ENCODE peak calls at places on chromosomes 4 and X, in nine cellular contexts. N is right atrium auricular region, H is left ventricle myocardium inferior, V is SJSA1, L is psoas muscle, Y is colonic mucosa, F is mesenchymal stem cell, G is stomach, R is GM23248. X is an unnamed sample. For H3K27me3 and H3K4me1, the result is how much of the 10 kb centered on the place peaks cover.

GRCh38 chrX:16558489-16558888 is 91.5 kb upstream of the S100G start:
- DNase-seq in N (no peak), H (no peak), V (no peak), L (no peak), Y (no peak), F (no peak), G (no peak), R (no peak), X (no peak)

GRCh38 chrX:49177873-49178480 is 6.3 kb downstream of the PLP2 start:
- DNase-seq in N (no peak), H (no peak), V (no peak), L (no peak), Y (no peak), F (no peak), G (no peak), R (no peak), X (no peak)

GRCh38 chr4:145545538-145546224 is 64.0 kb downstream of the SMAD1 start:
- DNase-seq in N (no peak), H (no peak), V (no peak), L (no peak), Y (peak), F (peak), G (peak), R (peak), X (no peak)

GRCh38 chr4:174324725-174325124 is 41.0 kb downstream of the CEP44 start:
- DNase-seq in N (no peak), H (no peak), V (no peak), L (no peak), Y (no peak), F (no peak), G (no peak), R (peak), X (no peak)

GRCh38 chrX:118862086-118862485 is 38.5 kb downstream of the ZCCHC12 start:
- DNase-seq in N (no peak), H (no peak), V (no peak), L (no peak), Y (no peak), F (no peak), G (no peak), R (no peak), X (no peak)

GRCh38 chr4:24702266-24702665 is 93.1 kb upstream of the SOD3 start:
- DNase-seq in N (no peak), H (no peak), V (no peak), L (no peak), Y (no peak), F (no peak), G (no peak), R (no peak), X (no peak)

GRCh38 chr4:83074086-83074704 is 39.2 kb downstream of the COPS4 start:
- DNase-seq in N (no peak), H (no peak), V (peak), L (no peak), Y (peak), F (peak), G (no peak), R (peak), X (no peak)

GRCh38 chr4:153223418-153223792 is 19.2 kb downstream of the TRIM2 start:
- DNase-seq in N (no peak), H (no peak), V (no peak), L (no peak), Y (no peak), F (no peak), G (no peak), R (peak), X (no peak)

GRCh38 chr4:88674989-88675388 is 22.6 kb downstream of the NAP1L5 start:
- DNase-seq in N (no peak), H (no peak), V (no peak), L (no peak), Y (no peak), F (peak), G (no peak), R (peak), X (no peak)

GRCh38 chrX:123830309-123830708 is 29.5 kb upstream of the XIAP start:
- DNase-seq in N (no peak), H (no peak), V (no peak), L (no peak), Y (peak), F (no peak), G (peak), R (no peak), X (no peak)

GRCh38 chr4:139099366-139099982 is 77.5 kb downstream of the ELF2 start:
- DNase-seq in N (no peak), H (peak), V (peak), L (peak), Y (peak), F (peak), G (peak), R (peak), X (no peak)

GRCh38 chrX:151974336-151975227 is at the start of gene GABRE:
- DNase-seq in N (no peak), H (peak), V (peak), L (peak), Y (peak), F (peak), G (peak), R (peak), X (no peak)

GRCh38 chr4:179662522-179662921 is 2220.3 kb upstream of the AGA start:
- DNase-seq in N (no peak), H (no peak), V (no peak), L (no peak), Y (no peak), F (no peak), G (no peak), R (no peak), X (no peak)

GRCh38 chr4:160038560-160038959 is 935.7 kb downstream of the RAPGEF2 start:
- DNase-seq in N (no peak), H (no peak), V (no peak), L (no peak), Y (no peak), F (no peak), G (no peak), R (no peak), X (no peak)

GRCh38 chr4:159298502-159298901 is 195.6 kb downstream of the RAPGEF2 start:
- DNase-seq in N (no peak), H (no peak), V (no peak), L (no peak), Y (no peak), F (peak), G (no peak), R (peak), X (no peak)

GRCh38 chrX:133335027-133335426 is 80.3 kb downstream of the GPC4 start:
- DNase-seq in N (no peak), H (no peak), V (no peak), L (no peak), Y (peak), F (peak), G (no peak), R (peak), X (no peak)

GRCh38 chr4:83906561-83906960 is 370.7 kb downstream of the GPAT3 start:
- DNase-seq in N (no peak), H (no peak), V (no peak), L (no peak), Y (no peak), F (no peak), G (no peak), R (peak), X (no peak)

GRCh38 chrX:27917713-27918500 is 63.3 kb downstream of the DCAF8L1 start:
- DNase-seq in N (no peak), H (no peak), V (no peak), L (no peak), Y (no peak), F (no peak), G (no peak), R (no peak), X (no peak)

GRCh38 chrX:27924261-27924660 is 57.0 kb downstream of the DCAF8L1 start:
- DNase-seq in N (no peak), H (no peak), V (no peak), L (no peak), Y (no peak), F (no peak), G (no peak), R (no peak), X (no peak)

GRCh38 chrX:27924718-27925117 is 56.5 kb downstream of the DCAF8L1 start:
- DNase-seq in N (no peak), H (no peak), V (no peak), L (no peak), Y (no peak), F (no peak), G (no peak), R (no peak), X (no peak)

GRCh38 chrX:27915617-27916016 is 65.6 kb downstream of the DCAF8L1 start:
- DNase-seq in N (no peak), H (no peak), V (no peak), L (no peak), Y (no peak), F (peak), G (no peak), R (no peak), X (no peak)

DNA sequence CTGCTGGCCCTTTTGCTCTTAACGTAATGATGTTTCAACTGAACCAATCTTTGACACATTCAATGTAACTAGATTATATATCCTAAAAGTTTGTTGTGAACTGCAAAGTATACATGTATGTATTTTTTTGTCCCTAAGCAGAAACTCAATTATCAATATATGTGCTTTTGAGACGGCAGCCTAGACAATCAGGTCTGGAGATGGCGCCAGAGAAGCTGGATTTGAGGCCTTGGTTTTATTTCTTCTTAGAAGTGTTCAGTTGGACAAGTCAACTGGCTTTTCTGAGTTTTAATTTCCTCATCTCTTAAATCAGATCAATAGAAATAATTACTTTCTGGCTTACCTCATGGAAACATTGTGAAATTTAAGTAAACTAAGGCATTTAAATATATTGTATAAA is 62.5 kb downstream of the DCAF8L1 start:
- DNase-seq in N (no peak), H (no peak), V (no peak), L (no peak), Y (peak), F (peak), G (no peak), R (no peak), X (no peak)
- H3K27me3 ChIP-seq in N (under half), H (under half), V (under half), L (under half), Y (under half), F (under half), G (under half), R (under half), X (under half)

GRCh38 chrX:13694983-13695382 is 6.1 kb downstream of the RAB9A start:
- DNase-seq in N (no peak), H (no peak), V (no peak), L (no peak), Y (no peak), F (no peak), G (no peak), R (no peak), X (no peak)
- H3K4me1 ChIP-seq in N (under half), H (half or more), V (under half), L (under half), Y (under half), F (under half), G (half or more), R (under half), X (half or more)

DNA sequence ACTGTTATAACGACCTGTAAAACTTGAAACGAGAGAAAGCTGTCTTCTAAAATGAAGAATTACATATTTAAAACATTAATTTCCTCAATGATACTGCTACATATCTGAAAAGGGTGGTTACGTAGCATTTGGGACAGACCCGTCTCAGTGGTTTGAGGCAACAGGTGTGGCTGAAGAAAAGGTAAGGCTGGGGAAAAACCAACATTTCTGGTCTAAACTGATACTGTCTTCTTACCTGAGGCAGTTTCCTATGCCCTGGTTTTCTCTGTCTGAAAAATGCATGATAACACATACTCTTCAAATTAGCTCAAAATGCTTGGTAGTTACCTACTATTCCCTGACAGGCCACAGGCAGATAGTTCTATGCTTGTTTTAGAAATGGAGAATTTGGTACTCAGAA is 30.4 kb downstream of the PLS3 start:
- DNase-seq in N (no peak), H (no peak), V (no peak), L (no peak), Y (no peak), F (no peak), G (no peak), R (no peak), X (no peak)
- H3K27me3 ChIP-seq in N (under half), H (under half), V (under half), L (under half), Y (under half), F (under half), G (under half), R (under half), X (under half)

DNA sequence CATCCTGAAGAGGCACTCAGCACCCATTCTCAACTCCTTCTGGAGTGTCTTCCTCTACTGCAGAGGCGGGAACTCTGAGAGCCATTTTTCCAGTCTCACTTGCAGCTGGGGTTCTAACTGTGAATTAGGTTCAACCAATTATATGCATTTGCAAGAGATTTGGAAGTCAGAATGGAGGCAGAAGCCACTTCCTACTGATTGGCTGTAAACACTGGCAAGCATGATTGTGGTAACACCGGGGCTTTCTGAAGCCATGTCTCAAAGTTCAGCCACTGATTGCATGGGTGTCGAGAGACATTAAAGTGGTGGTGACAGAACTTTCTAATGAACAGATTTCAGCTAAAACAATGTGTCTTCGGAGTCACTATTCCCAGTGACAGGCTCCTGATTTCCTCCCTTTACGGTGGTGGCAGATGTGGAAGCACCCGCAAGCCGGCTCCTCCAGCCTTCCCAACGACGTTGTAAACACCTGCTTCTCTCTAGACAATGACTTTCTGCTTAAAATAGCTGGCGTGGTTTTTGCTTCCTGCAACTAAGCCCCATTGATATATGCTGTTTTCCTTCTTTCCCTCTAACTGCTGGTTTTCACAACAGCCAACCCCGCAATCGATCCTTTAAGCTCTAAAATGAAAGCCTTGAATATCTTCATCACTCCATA is 92.0 kb downstream of the IRF2 start:
- DNase-seq in N (no peak), H (no peak), V (no peak), L (no peak), Y (peak), F (peak), G (no peak), R (no peak), X (no peak)
- H3K4me1 ChIP-seq in N (under half), H (half or more), V (half or more), L (half or more), Y (under half), F (under half), G (half or more), R (under half), X (under half)

DNA sequence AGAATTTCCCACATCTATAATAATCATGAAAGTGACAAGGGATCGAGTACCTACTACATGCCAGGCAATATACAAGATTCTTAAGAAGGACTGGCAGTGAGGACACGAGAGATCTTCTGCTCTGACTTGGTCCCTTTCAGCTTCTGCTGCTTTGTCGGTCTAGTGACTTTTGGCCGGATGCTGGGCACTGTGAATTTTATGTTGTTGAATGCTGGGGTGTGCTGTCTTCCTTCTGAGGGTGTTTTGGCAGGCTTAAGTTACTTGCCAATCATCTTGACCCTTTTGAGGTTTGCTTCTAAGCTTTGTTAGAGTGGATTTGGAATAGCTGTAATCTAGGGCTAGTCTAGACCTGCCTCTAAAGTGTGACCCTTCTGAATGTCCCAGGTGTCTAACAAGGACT is 23.5 kb downstream of the NAT8L start:
- DNase-seq in N (no peak), H (no peak), V (no peak), L (no peak), Y (no peak), F (no peak), G (no peak), R (no peak), X (no peak)
- H3K27me3 ChIP-seq in N (under half), H (under half), V (under half), L (under half), Y (under half), F (under half), G (under half), R (under half), X (under half)

GRCh38 chr4:169147217-169147616 is 123.5 kb downstream of the SH3RF1 start:
- DNase-seq in N (no peak), H (no peak), V (no peak), L (no peak), Y (no peak), F (peak), G (no peak), R (peak), X (no peak)
- H3K4me1 ChIP-seq in N (under half), H (under half), V (under half), L (under half), Y (under half), F (under half), G (under half), R (under half), X (under half)

GRCh38 chrX:10171291-10171690 is 14.5 kb downstream of the CLCN4 start:
- DNase-seq in N (no peak), H (no peak), V (no peak), L (no peak), Y (no peak), F (no peak), G (no peak), R (no peak), X (no peak)
- H3K27me3 ChIP-seq in N (under half), H (under half), V (under half), L (under half), Y (under half), F (under half), G (under half), R (under half), X (under half)